ENCODE peak calls at places on chromosomes 5 and 9, in seven cellular contexts. R is stimulated activated CD4-positive, alpha-beta T cell treated with anti-CD3 and anti-CD28 coated beads, Interleukin-1b, Interleukin-23, amount 100 ng/mL, for 24 hours; E is NCI-H1417 treated with DMSO at 0.1 percent for 48 hours; M is cardiac fibroblast; B is dermis blood vessel endothelial cell; T is globus pallidus; K is T-cell. C is an unnamed sample.

GRCh38 chr9:94746541-94747505 is 20.3 kb downstream of the AOPEP start:
- DNase-seq in K (no peak), M (no peak), B (no peak), T (no peak), R (no peak), E (no peak), C (no peak)

GRCh38 chr5:5271606-5272321 is 131.6 kb downstream of the ADAMTS16 start:
- DNase-seq in R (no peak), B (no peak), T (no peak), K (no peak), M (no peak), E (no peak), C (no peak)

GRCh38 chr5:1012900-1013237 is 4.3 kb downstream of the NKD2 start:
- DNase-seq in R (no peak), T (no peak), M (no peak), E (no peak), K (no peak), B (no peak), C (no peak)

GRCh38 chr9:36833954-36834353 is 200.1 kb downstream of the PAX5 start:
- DNase-seq in R (no peak), T (no peak), M (no peak), E (no peak), B (no peak), K (no peak), C (no peak)

GRCh38 chr9:95570150-95570549 is 53.4 kb upstream of the PTCH1 start:
- DNase-seq in E (no peak), K (no peak), R (no peak), T (no peak), B (peak; percentile 33), M (peak; percentile 44), C (peak; percentile 23)

GRCh38 chr5:142201471-142201887 is 92.9 kb downstream of the NDFIP1 start:
- DNase-seq in K (no peak), B (peak; percentile 97), M (peak; percentile 99), T (no peak), R (no peak), E (no peak), C (peak; percentile 99)

GRCh38 chr5:35777358-35778087 is 79.2 kb upstream of the IL7R start:
- DNase-seq in B (peak; percentile 89), K (peak; percentile 76), T (peak; percentile 71), M (peak; percentile 89), E (peak; percentile 6), R (peak; percentile 63), C (peak; percentile 83)

GRCh38 chr5:132471006-132471907 is 19.3 kb downstream of the IRF1 start:
- DNase-seq in B (no peak), R (no peak), M (no peak), K (no peak), T (no peak), E (no peak), C (no peak)

GRCh38 chr5:65104831-65105230 is 336.1 kb downstream of the CWC27 start:
- DNase-seq in M (no peak), B (no peak), K (no peak), R (no peak), E (no peak), T (no peak), C (no peak)

GRCh38 chr5:54415896-54416640 is 39.4 kb upstream of the HSPB3 start:
- DNase-seq in R (no peak), M (peak; percentile 29), B (no peak), E (no peak), T (no peak), K (no peak), C (peak; percentile 42)

GRCh38 chr5:174872271-174872670 is 147.9 kb downstream of the MSX2 start:
- DNase-seq in K (no peak), E (no peak), M (peak; percentile 1), T (no peak), R (no peak), B (no peak), C (no peak)

GRCh38 chr5:1563617-1564181 is 39.9 kb upstream of the LPCAT1 start:
- DNase-seq in E (no peak), T (no peak), M (no peak), K (no peak), B (no peak), R (no peak), C (no peak)

GRCh38 chr5:172274951-172275753 is 8.4 kb downstream of the UBTD2 start:
- DNase-seq in B (peak; percentile 5), T (no peak), M (peak; percentile 68), E (no peak), K (peak; percentile 46), R (peak; percentile 35), C (no peak)

GRCh38 chr9:13443380-13444271 is 164.1 kb upstream of the MPDZ start:
- DNase-seq in B (peak; percentile 28), M (no peak), E (no peak), T (peak; percentile 84), R (no peak), K (no peak), C (no peak)

GRCh38 chr5:60992871-60993270 is 47.9 kb downstream of the NDUFAF2 start:
- DNase-seq in M (no peak), T (no peak), K (no peak), R (no peak), B (no peak), E (no peak), C (no peak)

GRCh38 chr5:95563367-95563766 is 8.5 kb downstream of the ARSK start:
- DNase-seq in B (no peak), T (no peak), E (no peak), M (no peak), R (no peak), K (no peak), C (no peak)

GRCh38 chr5:96431376-96432244 is 1.4 kb downstream of the PCSK1 start:
- DNase-seq in M (peak; percentile 79), K (no peak), E (peak; percentile 31), R (no peak), T (no peak), B (peak; percentile 28), C (peak; percentile 35)

GRCh38 chr9:69758001-69758730 is 1.6 kb downstream of the PTAR1 start:
- DNase-seq in K (no peak), T (no peak), E (peak; percentile 9), M (peak; percentile 17), B (peak; percentile 8), R (no peak), C (peak; percentile 46)

GRCh38 chr5:179325296-179326031 is 19.8 kb downstream of the ADAMTS2 start:
- DNase-seq in B (no peak), R (no peak), E (no peak), K (no peak), M (no peak), T (no peak), C (no peak)

GRCh38 chr9:75229605-75230332 is 141.5 kb downstream of the OSTF1 start:
- DNase-seq in M (peak; percentile 57), R (no peak), K (no peak), T (no peak), B (peak; percentile 8), E (no peak), C (no peak)

GRCh38 chr5:57986746-57987145 is 473.1 kb downstream of the PLK2 start:
- DNase-seq in E (no peak), R (no peak), T (no peak), K (no peak), M (peak; percentile 37), B (peak; percentile 48), C (peak; percentile 34)

GRCh38 chr9:83754383-83754977 is 46.7 kb upstream of the UBQLN1 start:
- DNase-seq in T (no peak), E (no peak), K (no peak), B (no peak), M (no peak), R (no peak), C (no peak)

GRCh38 chr9:18743421-18743820 is 269.5 kb downstream of the ADAMTSL1 start:
- DNase-seq in B (no peak), T (no peak), E (no peak), M (no peak), K (no peak), R (no peak), C (no peak)

GRCh38 chr9:14326264-14326826 is 12.4 kb upstream of the NFIB start:
- DNase-seq in K (no peak), B (no peak), M (peak; percentile 79), E (peak; percentile 85), R (no peak), T (no peak), C (peak; percentile 74)